ENCODE peak calls at places on chromosomes 12 and 14, in nine cellular contexts. One of them, this sample, is unnamed.

GRCh38 chr14:35342160-35343010 is 50.2 kb downstream of the PSMA6 start:
- DNase-seq in CD8-positive, alpha-beta memory T cell: no peak
- DNase-seq in kidney: no peak
- DNase-seq in right cardiac atrium: peak
- DNase-seq in neural progenitor cell: no peak
- DNase-seq in aorta: no peak
- DNase-seq in adrenal gland: peak
- DNase-seq in brain microvascular endothelial cell: no peak
- DNase-seq in spleen: no peak
- DNase-seq in this sample: peak

GRCh38 chr12:69475237-69475984 is 5.2 kb downstream of the FRS2 start:
- DNase-seq in adrenal gland: peak
- DNase-seq in kidney: no peak
- DNase-seq in neural progenitor cell: peak
- DNase-seq in spleen: no peak
- DNase-seq in CD8-positive, alpha-beta memory T cell: no peak
- DNase-seq in brain microvascular endothelial cell: peak
- DNase-seq in right cardiac atrium: no peak
- DNase-seq in aorta: no peak
- DNase-seq in this sample: no peak

GRCh38 chr12:122856999-122857671 is 21.9 kb downstream of the HIP1R start:
- DNase-seq in brain microvascular endothelial cell: no peak
- DNase-seq in kidney: peak
- DNase-seq in adrenal gland: no peak
- DNase-seq in aorta: no peak
- DNase-seq in CD8-positive, alpha-beta memory T cell: no peak
- DNase-seq in right cardiac atrium: no peak
- DNase-seq in spleen: peak
- DNase-seq in neural progenitor cell: no peak
- DNase-seq in this sample: no peak

GRCh38 chr12:108566452-108566851 is 4.1 kb downstream of the ISCU start:
- DNase-seq in aorta: no peak
- DNase-seq in spleen: no peak
- DNase-seq in CD8-positive, alpha-beta memory T cell: no peak
- DNase-seq in adrenal gland: no peak
- DNase-seq in neural progenitor cell: no peak
- DNase-seq in right cardiac atrium: no peak
- DNase-seq in brain microvascular endothelial cell: no peak
- DNase-seq in kidney: no peak
- DNase-seq in this sample: no peak

GRCh38 chr12:15982471-15982870 is 71.3 kb downstream of the DERA start:
- DNase-seq in kidney: no peak
- DNase-seq in aorta: no peak
- DNase-seq in neural progenitor cell: no peak
- DNase-seq in brain microvascular endothelial cell: peak
- DNase-seq in adrenal gland: no peak
- DNase-seq in CD8-positive, alpha-beta memory T cell: no peak
- DNase-seq in spleen: no peak
- DNase-seq in right cardiac atrium: no peak
- DNase-seq in this sample: no peak

GRCh38 chr14:27945512-27945911 is 821.1 kb upstream of the FOXG1 start:
- DNase-seq in brain microvascular endothelial cell: no peak
- DNase-seq in kidney: no peak
- DNase-seq in right cardiac atrium: no peak
- DNase-seq in CD8-positive, alpha-beta memory T cell: no peak
- DNase-seq in adrenal gland: no peak
- DNase-seq in aorta: no peak
- DNase-seq in neural progenitor cell: no peak
- DNase-seq in spleen: no peak
- DNase-seq in this sample: no peak

GRCh38 chr12:2439332-2440100 is 355.3 kb upstream of the FKBP4 start:
- DNase-seq in brain microvascular endothelial cell: no peak
- DNase-seq in spleen: no peak
- DNase-seq in neural progenitor cell: no peak
- DNase-seq in right cardiac atrium: peak
- DNase-seq in kidney: no peak
- DNase-seq in adrenal gland: no peak
- DNase-seq in aorta: no peak
- DNase-seq in CD8-positive, alpha-beta memory T cell: no peak
- DNase-seq in this sample: no peak

GRCh38 chr12:131129839-131130238 is 176.1 kb downstream of the ADGRD1 start:
- DNase-seq in CD8-positive, alpha-beta memory T cell: no peak
- DNase-seq in aorta: peak
- DNase-seq in adrenal gland: no peak
- DNase-seq in right cardiac atrium: no peak
- DNase-seq in spleen: peak
- DNase-seq in neural progenitor cell: no peak
- DNase-seq in brain microvascular endothelial cell: no peak
- DNase-seq in kidney: no peak
- DNase-seq in this sample: peak

GRCh38 chr12:92440072-92440471 is 262.7 kb upstream of the PLEKHG7 start:
- DNase-seq in aorta: no peak
- DNase-seq in adrenal gland: no peak
- DNase-seq in right cardiac atrium: no peak
- DNase-seq in brain microvascular endothelial cell: no peak
- DNase-seq in spleen: no peak
- DNase-seq in CD8-positive, alpha-beta memory T cell: no peak
- DNase-seq in neural progenitor cell: no peak
- DNase-seq in kidney: no peak
- DNase-seq in this sample: no peak

GRCh38 chr12:100716949-100717732 is 77.4 kb upstream of the ANO4 start:
- DNase-seq in right cardiac atrium: peak
- DNase-seq in brain microvascular endothelial cell: no peak
- DNase-seq in adrenal gland: no peak
- DNase-seq in spleen: peak
- DNase-seq in kidney: no peak
- DNase-seq in aorta: peak
- DNase-seq in CD8-positive, alpha-beta memory T cell: no peak
- DNase-seq in neural progenitor cell: peak
- DNase-seq in this sample: no peak

GRCh38 chr14:33693237-33693636 is 257.6 kb downstream of the EGLN3 start:
- DNase-seq in neural progenitor cell: no peak
- DNase-seq in CD8-positive, alpha-beta memory T cell: no peak
- DNase-seq in brain microvascular endothelial cell: peak
- DNase-seq in right cardiac atrium: no peak
- DNase-seq in adrenal gland: no peak
- DNase-seq in spleen: no peak
- DNase-seq in kidney: no peak
- DNase-seq in aorta: no peak
- DNase-seq in this sample: no peak

DNA sequence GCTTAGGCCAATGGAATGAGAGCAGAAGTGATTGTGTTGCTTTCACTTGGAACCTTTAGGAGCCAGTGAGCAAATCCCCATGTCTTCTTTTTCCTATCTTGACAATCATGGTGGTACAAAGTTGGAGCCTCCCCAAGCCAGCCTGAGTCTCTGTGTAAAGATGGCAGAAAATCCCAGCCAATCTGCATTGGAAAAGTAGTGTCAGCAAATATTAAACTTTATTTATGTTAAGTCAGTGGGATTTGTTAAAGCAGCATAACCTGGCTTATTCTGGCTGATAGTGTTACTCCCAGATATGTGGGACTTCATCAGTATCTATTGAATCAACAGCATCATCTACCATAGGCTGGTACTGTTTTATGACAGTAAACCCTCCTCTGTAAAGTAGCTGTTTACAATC is 2.2 kb upstream of the NUAK1 start:
- DNase-seq in aorta: no peak
- DNase-seq in right cardiac atrium: no peak
- DNase-seq in adrenal gland: no peak
- DNase-seq in neural progenitor cell: no peak
- DNase-seq in CD8-positive, alpha-beta memory T cell: no peak
- DNase-seq in kidney: no peak
- DNase-seq in brain microvascular endothelial cell: no peak
- DNase-seq in spleen: no peak
- DNase-seq in this sample: peak
- H3K4me3 ChIP-seq in aorta: no peak
- H3K4me3 ChIP-seq in right cardiac atrium: peak
- H3K4me3 ChIP-seq in adrenal gland: no peak
- H3K4me3 ChIP-seq in neural progenitor cell: peak
- H3K4me3 ChIP-seq in CD8-positive, alpha-beta memory T cell: no peak
- H3K4me3 ChIP-seq in kidney: no peak
- H3K4me3 ChIP-seq in brain microvascular endothelial cell: no peak
- H3K4me3 ChIP-seq in spleen: no peak
- H3K4me3 ChIP-seq in this sample: peak

GRCh38 chr12:53591301-53592206 is 34.6 kb downstream of the ATF7 start:
- DNase-seq in CD8-positive, alpha-beta memory T cell: no peak
- DNase-seq in adrenal gland: peak
- DNase-seq in kidney: no peak
- DNase-seq in spleen: no peak
- DNase-seq in aorta: no peak
- DNase-seq in brain microvascular endothelial cell: peak
- DNase-seq in neural progenitor cell: peak
- DNase-seq in right cardiac atrium: no peak
- DNase-seq in this sample: no peak
- H3K27ac ChIP-seq in CD8-positive, alpha-beta memory T cell: no peak
- H3K27ac ChIP-seq in adrenal gland: peak
- H3K27ac ChIP-seq in kidney: no peak
- H3K27ac ChIP-seq in spleen: peak
- H3K27ac ChIP-seq in aorta: peak
- H3K27ac ChIP-seq in brain microvascular endothelial cell: no peak
- H3K27ac ChIP-seq in neural progenitor cell: peak
- H3K27ac ChIP-seq in right cardiac atrium: peak
- H3K27ac ChIP-seq in this sample: peak

GRCh38 chr12:32482226-32482625 is 82.9 kb downstream of the FGD4 start:
- DNase-seq in CD8-positive, alpha-beta memory T cell: no peak
- DNase-seq in spleen: no peak
- DNase-seq in brain microvascular endothelial cell: no peak
- DNase-seq in kidney: no peak
- DNase-seq in aorta: no peak
- DNase-seq in neural progenitor cell: no peak
- DNase-seq in adrenal gland: no peak
- DNase-seq in right cardiac atrium: no peak
- DNase-seq in this sample: no peak
- H3K4me3 ChIP-seq in CD8-positive, alpha-beta memory T cell: no peak
- H3K4me3 ChIP-seq in spleen: no peak
- H3K4me3 ChIP-seq in brain microvascular endothelial cell: no peak
- H3K4me3 ChIP-seq in kidney: no peak
- H3K4me3 ChIP-seq in aorta: no peak
- H3K4me3 ChIP-seq in neural progenitor cell: no peak
- H3K4me3 ChIP-seq in adrenal gland: no peak
- H3K4me3 ChIP-seq in right cardiac atrium: no peak
- H3K4me3 ChIP-seq in this sample: no peak

DNA sequence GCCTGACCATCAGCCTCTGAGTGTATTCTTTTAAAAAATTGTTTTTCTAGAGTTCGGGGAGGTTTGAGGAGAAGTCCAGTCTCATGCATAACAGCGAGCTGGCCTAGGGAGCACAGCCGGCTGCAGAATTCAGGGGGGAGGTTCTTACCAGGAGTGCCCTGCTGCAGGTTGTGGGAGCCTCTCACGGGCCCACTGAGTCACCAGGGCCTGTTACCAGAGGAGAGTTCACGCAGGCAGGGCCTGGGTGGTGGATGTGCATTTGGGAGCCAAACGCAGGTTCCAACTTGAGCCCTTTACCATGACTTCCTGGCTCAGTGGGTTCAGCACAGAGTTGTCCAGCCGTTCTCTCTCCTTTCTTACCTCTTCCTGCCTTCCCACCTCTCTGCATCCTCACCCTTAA is 14.4 kb downstream of the CD9 start:
- DNase-seq in kidney: no peak
- DNase-seq in right cardiac atrium: peak
- DNase-seq in spleen: no peak
- DNase-seq in adrenal gland: no peak
- DNase-seq in CD8-positive, alpha-beta memory T cell: no peak
- DNase-seq in neural progenitor cell: no peak
- DNase-seq in brain microvascular endothelial cell: no peak
- DNase-seq in aorta: no peak
- DNase-seq in this sample: no peak
- H3K27ac ChIP-seq in kidney: peak
- H3K27ac ChIP-seq in right cardiac atrium: no peak
- H3K27ac ChIP-seq in spleen: no peak
- H3K27ac ChIP-seq in adrenal gland: peak
- H3K27ac ChIP-seq in CD8-positive, alpha-beta memory T cell: no peak
- H3K27ac ChIP-seq in neural progenitor cell: no peak
- H3K27ac ChIP-seq in brain microvascular endothelial cell: no peak
- H3K27ac ChIP-seq in aorta: peak
- H3K27ac ChIP-seq in this sample: peak

GRCh38 chr14:85528882-85529585 is 910 bp upstream of the FLRT2 start:
- DNase-seq in kidney: peak
- DNase-seq in CD8-positive, alpha-beta memory T cell: no peak
- DNase-seq in right cardiac atrium: no peak
- DNase-seq in adrenal gland: peak
- DNase-seq in aorta: no peak
- DNase-seq in neural progenitor cell: peak
- DNase-seq in spleen: no peak
- DNase-seq in brain microvascular endothelial cell: peak
- DNase-seq in this sample: no peak
- H3K4me3 ChIP-seq in kidney: peak
- H3K4me3 ChIP-seq in CD8-positive, alpha-beta memory T cell: no peak
- H3K4me3 ChIP-seq in right cardiac atrium: peak
- H3K4me3 ChIP-seq in adrenal gland: peak
- H3K4me3 ChIP-seq in aorta: peak
- H3K4me3 ChIP-seq in neural progenitor cell: peak
- H3K4me3 ChIP-seq in spleen: peak
- H3K4me3 ChIP-seq in brain microvascular endothelial cell: peak
- H3K4me3 ChIP-seq in this sample: peak

GRCh38 chr14:24436355-24437019 is 6.1 kb downstream of the SDR39U1 start:
- DNase-seq in brain microvascular endothelial cell: peak
- DNase-seq in adrenal gland: peak
- DNase-seq in aorta: no peak
- DNase-seq in neural progenitor cell: peak
- DNase-seq in spleen: no peak
- DNase-seq in kidney: no peak
- DNase-seq in right cardiac atrium: no peak
- DNase-seq in CD8-positive, alpha-beta memory T cell: peak
- DNase-seq in this sample: no peak
- H3K27ac ChIP-seq in brain microvascular endothelial cell: no peak
- H3K27ac ChIP-seq in adrenal gland: peak
- H3K27ac ChIP-seq in aorta: peak
- H3K27ac ChIP-seq in neural progenitor cell: no peak
- H3K27ac ChIP-seq in spleen: peak
- H3K27ac ChIP-seq in kidney: no peak
- H3K27ac ChIP-seq in right cardiac atrium: peak
- H3K27ac ChIP-seq in CD8-positive, alpha-beta memory T cell: no peak
- H3K27ac ChIP-seq in this sample: peak

GRCh38 chr14:92726933-92727262 is 21.5 kb downstream of the LGMN start:
- DNase-seq in right cardiac atrium: no peak
- DNase-seq in spleen: no peak
- DNase-seq in brain microvascular endothelial cell: no peak
- DNase-seq in CD8-positive, alpha-beta memory T cell: no peak
- DNase-seq in adrenal gland: no peak
- DNase-seq in aorta: no peak
- DNase-seq in neural progenitor cell: no peak
- DNase-seq in kidney: no peak
- DNase-seq in this sample: no peak
- H3K4me3 ChIP-seq in right cardiac atrium: no peak
- H3K4me3 ChIP-seq in spleen: no peak
- H3K4me3 ChIP-seq in brain microvascular endothelial cell: no peak
- H3K4me3 ChIP-seq in CD8-positive, alpha-beta memory T cell: no peak
- H3K4me3 ChIP-seq in adrenal gland: no peak
- H3K4me3 ChIP-seq in aorta: no peak
- H3K4me3 ChIP-seq in neural progenitor cell: no peak
- H3K4me3 ChIP-seq in kidney: no peak
- H3K4me3 ChIP-seq in this sample: no peak

GRCh38 chr14:93964820-93965286 is 11.5 kb downstream of the ASB2 start:
- DNase-seq in adrenal gland: no peak
- DNase-seq in neural progenitor cell: no peak
- DNase-seq in CD8-positive, alpha-beta memory T cell: no peak
- DNase-seq in aorta: no peak
- DNase-seq in brain microvascular endothelial cell: no peak
- DNase-seq in right cardiac atrium: no peak
- DNase-seq in spleen: no peak
- DNase-seq in kidney: no peak
- DNase-seq in this sample: no peak
- H3K27ac ChIP-seq in adrenal gland: no peak
- H3K27ac ChIP-seq in neural progenitor cell: no peak
- H3K27ac ChIP-seq in CD8-positive, alpha-beta memory T cell: no peak
- H3K27ac ChIP-seq in aorta: peak
- H3K27ac ChIP-seq in brain microvascular endothelial cell: peak
- H3K27ac ChIP-seq in right cardiac atrium: no peak
- H3K27ac ChIP-seq in spleen: peak
- H3K27ac ChIP-seq in kidney: no peak
- H3K27ac ChIP-seq in this sample: peak

This sample was measured in coronary artery.